ENCODE peak calls at places on chromosomes 5 and 9, in four cellular contexts. I is GM04504, T is kidney tubule cell, R is GM13976. Z is an unnamed sample.

GRCh38 chr5:177507596-177508216 is 1.9 kb downstream of the DOK3 start:
- DNase-seq in T (no peak), I (no peak), R (no peak), Z (no peak)

GRCh38 chr5:94771742-94772141 is 153.3 kb downstream of the SLF1 start:
- DNase-seq in R (no peak), I (no peak), T (no peak), Z (no peak)

GRCh38 chr5:134547999-134548626 is 22.6 kb downstream of the JADE2 start:
- DNase-seq in T (no peak), I (no peak), R (no peak), Z (no peak)

GRCh38 chr5:10065428-10066000 is 184.2 kb downstream of the ATPSCKMT start:
- DNase-seq in R (no peak), T (no peak), I (no peak), Z (no peak)

GRCh38 chr5:109718632-109719031 is 28.9 kb downstream of the MAN2A1 start:
- DNase-seq in T (peak; percentile 64), R (no peak), I (no peak), Z (no peak)

GRCh38 chr9:86487222-86487841 is 133.1 kb upstream of the TUT7 start:
- DNase-seq in I (peak; percentile 45), R (peak; percentile 45), T (peak; percentile 61), Z (peak; percentile 44)

GRCh38 chr9:133375116-133375723 is 640 bp downstream of the SURF4 start:
- DNase-seq in R (peak; percentile 65), I (no peak), T (peak; percentile 48), Z (no peak)

GRCh38 chr5:107772418-107773310 is 101.9 kb upstream of the EFNA5 start:
- DNase-seq in I (no peak), R (no peak), T (no peak), Z (no peak)

GRCh38 chr9:120928015-120928719 is 1.6 kb upstream of the TRAF1 start:
- DNase-seq in I (no peak), R (no peak), T (peak; percentile 68), Z (no peak)

GRCh38 chr5:141420855-141421488 is at the start of gene PCDHGA11:
- DNase-seq in T (peak; percentile 56), R (peak; percentile 76), I (no peak), Z (no peak)